ENCODE peak calls at places on chromosomes 7 and 10, in five cellular contexts. D is dorsolateral prefrontal cortex, T is left ventricle myocardium inferior, A is tibial artery, J is bronchial epithelial cell. Q is an unnamed sample. For H3K27me3, the result is how much of the 10 kb centered on the place peaks cover.

GRCh38 chr10:99926925-99927718 is 82.6 kb downstream of the DNMBP start:
- DNase-seq in J (peak), T (peak), D (no peak), A (peak), Q (peak)

GRCh38 chr10:70084189-70084588 is 31.5 kb downstream of the MACROH2A2 start:
- DNase-seq in J (no peak), T (no peak), D (no peak), A (no peak), Q (no peak)

GRCh38 chr10:101672536-101672935 is 22.4 kb downstream of the FBXW4 start:
- DNase-seq in A (no peak), T (peak), J (no peak), D (no peak), Q (peak)

GRCh38 chr7:50197547-50197946 is 104.5 kb upstream of the ZPBP start:
- DNase-seq in D (no peak), J (no peak), A (no peak), T (no peak), Q (no peak)

GRCh38 chr10:48306870-48307531 is 524 bp downstream of the MAPK8 start:
- DNase-seq in D (peak), T (peak), A (peak), J (no peak), Q (peak)

GRCh38 chr7:75867390-75867717 is 11.5 kb upstream of the RHBDD2 start:
- DNase-seq in T (no peak), D (no peak), J (no peak), A (no peak), Q (no peak)

GRCh38 chr10:13660545-13660920 is 73.8 kb downstream of the PRPF18 start:
- DNase-seq in D (no peak), T (no peak), A (no peak), J (peak), Q (no peak)

GRCh38 chr10:16902606-16903005 is 85.4 kb upstream of the RSU1 start:
- DNase-seq in T (no peak), D (no peak), J (no peak), A (no peak), Q (no peak)

GRCh38 chr7:46715579-46715978 is 794.5 kb upstream of the IGFBP3 start:
- DNase-seq in J (peak), T (no peak), A (no peak), D (no peak), Q (no peak)

GRCh38 chr7:151290355-151290760 is 41.9 kb upstream of the SMARCD3 start:
- DNase-seq in D (no peak), J (no peak), A (no peak), T (no peak), Q (no peak)

GRCh38 chr7:70313251-70313650 is 715.0 kb downstream of the AUTS2 start:
- DNase-seq in T (no peak), D (no peak), J (no peak), A (no peak), Q (no peak)

GRCh38 chr7:80791509-80791929 is 127.3 kb downstream of the SEMA3C start:
- DNase-seq in D (no peak), A (no peak), J (no peak), T (no peak), Q (no peak)

GRCh38 chr7:12814107-12814506 is 126.7 kb downstream of the ARL4A start:
- DNase-seq in A (no peak), J (peak), D (no peak), T (no peak), Q (no peak)

GRCh38 chr10:61285749-61286148 is 167.4 kb downstream of the TMEM26 start:
- DNase-seq in J (no peak), D (no peak), A (no peak), T (no peak), Q (no peak)

GRCh38 chr7:105454921-105455320 is 66.2 kb upstream of the SRPK2 start:
- DNase-seq in A (no peak), T (no peak), J (peak), D (no peak), Q (no peak)

GRCh38 chr10:131433566-131433965 is 122.0 kb upstream of the TCERG1L start:
- DNase-seq in D (no peak), T (no peak), A (no peak), J (no peak), Q (no peak)

GRCh38 chr7:88254721-88255120 is 34.9 kb upstream of the SRI start:
- DNase-seq in A (no peak), D (no peak), J (peak), T (no peak), Q (no peak)

GRCh38 chr10:4051011-4051407 is 266.0 kb upstream of the KLF6 start:
- DNase-seq in J (peak), T (no peak), A (peak), D (no peak), Q (no peak)

GRCh38 chr10:44635181-44635580 is 250.3 kb upstream of the CXCL12 start:
- DNase-seq in J (no peak), T (no peak), A (no peak), D (no peak), Q (no peak)

GRCh38 chr10:110967009-110967630 is 47.7 kb downstream of the SHOC2 start:
- DNase-seq in T (no peak), A (no peak), J (no peak), D (no peak), Q (no peak)

GRCh38 chr10:116183733-116184447 is 89.1 kb downstream of the GFRA1 start:
- DNase-seq in A (no peak), D (no peak), T (no peak), J (no peak), Q (no peak)

GRCh38 chr7:65448824-65449504 is 75.3 kb downstream of the ZNF92 start:
- DNase-seq in T (no peak), A (no peak), J (peak), D (no peak), Q (no peak)

GRCh38 chr10:79346388-79347225 is 662 bp upstream of the PPIF start:
- DNase-seq in A (no peak), J (no peak), T (no peak), D (peak), Q (no peak)

GRCh38 chr10:84966708-84967441 is 638.5 kb downstream of the CCSER2 start:
- DNase-seq in D (no peak), J (no peak), T (no peak), A (no peak), Q (no peak)

GRCh38 chr10:75788394-75789205 is 357.2 kb downstream of the LRMDA start:
- DNase-seq in J (peak), T (no peak), A (peak), D (no peak), Q (no peak)

GRCh38 chr7:77651544-77652162 is 44.6 kb upstream of the RSBN1L start:
- DNase-seq in J (peak), A (no peak), T (no peak), D (no peak), Q (no peak)
- TF ChIP-seq CTCF in J (peak), A (peak), T (peak), D (peak), Q (peak)

DNA sequence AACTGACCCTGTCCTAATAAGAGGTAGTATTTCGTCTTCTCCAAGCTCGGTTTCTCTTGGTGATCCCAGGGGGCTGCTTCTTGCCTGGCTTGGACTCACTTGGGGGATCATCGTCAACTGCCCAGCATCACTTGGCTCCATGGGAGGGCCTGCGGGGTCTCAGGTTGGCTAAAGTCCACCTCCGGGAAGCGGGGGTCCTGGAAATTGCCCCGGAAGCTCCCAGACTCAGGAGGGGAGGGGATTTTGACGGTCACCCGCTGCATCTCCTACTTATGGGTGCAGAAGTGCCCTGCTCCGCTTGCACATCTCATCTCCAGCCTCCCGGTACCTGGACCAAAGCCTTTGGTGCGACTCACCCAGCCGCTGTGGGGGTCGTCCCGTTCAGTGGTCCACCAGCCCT is 18.7 kb downstream of the KCNK18 start:
- DNase-seq in D (no peak), T (no peak), J (no peak), A (no peak), Q (no peak)
- H3K27me3 ChIP-seq in D (under half), T (half or more), J (under half), A (under half), Q (under half)

GRCh38 chr10:77253665-77254064 is 383.9 kb downstream of the KCNMA1 start:
- DNase-seq in D (no peak), J (no peak), A (no peak), T (no peak), Q (no peak)

GRCh38 chr10:77252380-77252779 is 385.2 kb downstream of the KCNMA1 start:
- DNase-seq in A (no peak), T (no peak), D (no peak), J (no peak), Q (no peak)

GRCh38 chr10:77253037-77253436 is 384.6 kb downstream of the KCNMA1 start:
- DNase-seq in D (no peak), J (no peak), A (no peak), T (no peak), Q (no peak)

GRCh38 chr10:77249901-77250459 is 387.6 kb downstream of the KCNMA1 start:
- DNase-seq in J (no peak), T (no peak), A (no peak), D (no peak), Q (no peak)

DNA sequence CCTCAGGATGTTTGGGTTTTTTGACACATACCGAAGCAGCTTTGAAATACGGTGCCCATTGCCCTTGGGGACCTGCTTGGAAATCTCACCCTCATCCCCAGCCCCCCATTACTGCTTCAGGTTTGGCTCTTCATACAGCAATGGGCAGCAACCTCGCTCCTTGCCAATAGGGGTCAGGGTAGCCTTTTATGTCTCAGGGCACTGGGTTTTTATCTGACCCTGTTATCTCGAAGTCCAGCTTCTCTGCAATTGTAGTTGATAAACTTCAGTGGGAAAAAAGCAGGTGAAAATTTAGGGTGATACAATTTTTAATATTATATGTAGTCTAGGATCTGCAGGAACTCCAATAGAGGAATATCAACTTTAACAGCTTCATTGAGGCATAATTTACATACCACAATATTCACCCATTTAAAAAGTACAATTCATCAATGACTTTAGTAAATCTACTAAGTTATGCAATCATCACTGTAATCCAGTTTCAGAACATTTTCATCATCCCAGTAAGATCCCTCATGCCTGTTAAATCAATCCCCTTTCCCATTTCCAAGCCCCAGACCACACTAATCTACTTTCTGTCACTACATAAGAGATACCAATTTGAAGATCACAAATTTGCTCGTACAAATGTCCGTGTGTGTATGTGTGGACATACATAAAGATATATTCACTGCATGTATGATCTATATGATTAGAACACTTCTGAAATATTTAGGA is 386.2 kb downstream of the KCNMA1 start:
- DNase-seq in D (no peak), J (peak), A (no peak), T (no peak), Q (no peak)
- TF ChIP-seq CTCF in D (no peak), J (peak), A (peak), T (peak), Q (peak)

GRCh38 chr7:156635529-156636385 is 4.8 kb upstream of the RNF32 start:
- DNase-seq in D (no peak), J (peak), T (no peak), A (no peak), Q (no peak)

GRCh38 chr7:156640949-156641485 is 443 bp downstream of the RNF32 start:
- DNase-seq in A (no peak), J (peak), D (no peak), T (no peak), Q (peak)

GRCh38 chr7:156639426-156640256 is 933 bp upstream of the RNF32 start:
- DNase-seq in J (no peak), D (no peak), T (no peak), A (no peak), Q (no peak)

GRCh38 chr7:156640257-156640948 is at the start of gene RNF32:
- DNase-seq in T (peak), J (peak), A (peak), D (peak), Q (peak)

GRCh38 chr7:156638443-156639077 is 2.0 kb upstream of the RNF32 start:
- DNase-seq in A (no peak), J (no peak), T (no peak), D (no peak), Q (no peak)
- H3K27me3 ChIP-seq in A (under half), J (under half), T (under half), D (under half), Q (under half)

GRCh38 chr10:55203874-55204273 is 402.8 kb upstream of the PCDH15 start:
- DNase-seq in T (no peak), D (no peak), A (no peak), J (no peak), Q (no peak)
- TF ChIP-seq CTCF in T (no peak), D (no peak), A (no peak), J (no peak), Q (no peak)

DNA sequence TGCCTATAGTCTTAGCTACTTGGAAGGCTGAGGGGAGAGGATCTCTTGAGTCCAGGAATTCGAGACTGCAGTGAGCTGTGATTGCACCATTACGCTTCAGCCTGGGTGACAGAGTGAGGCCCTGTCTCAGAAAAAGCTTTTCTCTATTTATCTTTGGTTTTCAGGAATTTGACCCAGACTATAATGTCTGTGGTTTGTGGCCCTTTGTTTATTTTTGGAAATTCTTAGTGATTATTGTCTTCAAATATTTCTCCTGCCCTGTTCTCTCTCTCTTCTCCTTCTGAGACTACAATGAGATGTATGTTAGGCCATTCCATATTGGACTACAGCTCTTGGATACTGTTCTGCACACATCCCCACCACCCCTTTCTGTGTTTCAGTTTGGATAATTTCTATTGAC is 4.7 kb downstream of the MUC12 start:
- DNase-seq in D (no peak), J (no peak), A (no peak), T (no peak), Q (no peak)
- H3K27me3 ChIP-seq in D (under half), J (under half), A (under half), T (half or more), Q (under half)

DNA sequence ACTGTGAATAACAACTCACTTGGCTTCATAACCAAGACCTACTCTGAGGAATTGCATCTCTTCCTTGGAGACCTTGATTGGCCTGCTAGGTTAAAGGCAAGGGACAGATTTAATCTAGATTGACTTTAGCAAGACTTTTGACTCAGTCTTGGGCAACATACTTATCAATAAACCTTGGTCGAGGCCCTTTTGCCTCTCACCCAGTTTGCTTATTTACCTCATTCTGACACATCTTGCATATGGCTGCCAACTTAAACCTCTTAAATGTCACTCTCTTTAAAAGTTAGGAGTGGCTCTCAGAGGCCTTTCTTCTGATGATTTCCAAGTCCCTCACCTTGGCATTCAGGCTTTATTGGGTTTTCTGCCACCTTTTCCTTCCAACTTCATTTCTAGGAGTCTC is 124.5 kb downstream of the BAMBI start:
- DNase-seq in A (no peak), J (no peak), D (no peak), T (no peak), Q (no peak)
- TF ChIP-seq CTCF in A (no peak), J (no peak), D (no peak), T (no peak), Q (no peak)

GRCh38 chr10:104643023-104643663 is 2.1 kb downstream of the SORCS3 start:
- DNase-seq in D (no peak), J (no peak), T (no peak), A (no peak), Q (no peak)
- H3K27me3 ChIP-seq in D (under half), J (under half), T (half or more), A (half or more), Q (under half)

GRCh38 chr7:42611961-42612360 is 299.9 kb downstream of the C7orf25 start:
- DNase-seq in D (no peak), T (no peak), J (no peak), A (no peak), Q (no peak)
- TF ChIP-seq CTCF in D (no peak), T (no peak), J (no peak), A (no peak), Q (no peak)

Q was measured in psoas muscle.